ENCODE peak calls at places on chromosomes 5 and 9, in nine cellular contexts. Z is amygdala; T is stimulated activated effector memory CD8-positive, alpha-beta T cell treated with anti-CD3 and anti-CD28 coated beads, Interleukin-12 subunit alpha, Interleukin-12 subunit beta, amount 100 ng/mL, for 72 hours; M is H54; J is type B pancreatic cell; B is GM12878; H is progenitor cell of endocrine pancreas; U is activated T-cell treated with anti-CD3 and anti-CD28 coated beads for 1 hour; R is occipital lobe. P is an unnamed sample.
A peak's percentile ranks its signal among the peaks of the same experiment; 100 is the strongest.

GRCh38 chr5:173318881-173319609 is 9.2 kb downstream of the STC2 start:
- DNase-seq in Z (no peak), T (no peak), M (no peak), J (no peak), B (no peak), H (no peak), U (no peak), R (no peak), P (no peak)

GRCh38 chr5:79875230-79875629 is 115.8 kb downstream of the MTX3 start:
- DNase-seq in Z (no peak), T (no peak), M (no peak), J (no peak), B (no peak), H (no peak), U (no peak), R (no peak), P (no peak)

GRCh38 chr5:62538017-62538942 is 40.3 kb upstream of the LRRC70 start:
- DNase-seq in Z (no peak), T (no peak), M (no peak), J (no peak), B (peak; percentile 17), H (no peak), U (no peak), R (no peak), P (no peak)

GRCh38 chr9:77417570-77417969 is 230.6 kb downstream of the GNA14 start:
- DNase-seq in Z (no peak), T (no peak), M (no peak), J (no peak), B (no peak), H (no peak), U (no peak), R (no peak), P (no peak)

GRCh38 chr9:123544007-123544827 is 188.2 kb downstream of the CRB2 start:
- DNase-seq in Z (no peak), T (no peak), M (peak; percentile 39), J (no peak), B (no peak), H (no peak), U (no peak), R (no peak), P (peak; percentile 15)

GRCh38 chr5:117201016-117201415 is 626.4 kb upstream of the SEMA6A start:
- DNase-seq in Z (no peak), T (no peak), M (no peak), J (no peak), B (no peak), H (no peak), U (no peak), R (peak; percentile 2), P (no peak)

GRCh38 chr5:149792540-149792939 is 62.4 kb downstream of the PPARGC1B start:
- DNase-seq in Z (no peak), T (no peak), M (no peak), J (no peak), B (no peak), H (no peak), U (no peak), R (no peak), P (no peak)

GRCh38 chr5:39209924-39210323 is 9.4 kb downstream of the FYB1 start:
- DNase-seq in Z (no peak), T (peak; percentile 51), M (no peak), J (no peak), B (no peak), H (no peak), U (peak; percentile 55), R (no peak), P (no peak)

GRCh38 chr5:81207009-81207408 is 26.1 kb upstream of the CKMT2 start:
- DNase-seq in Z (no peak), T (no peak), M (no peak), J (no peak), B (no peak), H (no peak), U (no peak), R (no peak), P (no peak)

GRCh38 chr5:52948418-52949076 is 40.6 kb upstream of the ITGA2 start:
- DNase-seq in Z (no peak), T (peak; percentile 17), M (no peak), J (no peak), B (peak; percentile 42), H (peak; percentile 30), U (peak; percentile 35), R (peak; percentile 11), P (peak; percentile 65)

GRCh38 chr5:111201705-111202104 is 22.5 kb upstream of the CAMK4 start:
- DNase-seq in Z (no peak), T (no peak), M (no peak), J (no peak), B (no peak), H (no peak), U (no peak), R (no peak), P (no peak)

GRCh38 chr5:174844971-174845370 is 120.6 kb downstream of the MSX2 start:
- DNase-seq in Z (no peak), T (no peak), M (no peak), J (no peak), B (no peak), H (no peak), U (no peak), R (no peak), P (no peak)

GRCh38 chr9:127706836-127707241 is at the start of gene CFAP157:
- DNase-seq in Z (no peak), T (no peak), M (peak; percentile 77), J (no peak), B (no peak), H (no peak), U (no peak), R (no peak), P (no peak)

GRCh38 chr9:95477441-95477840 is 39.3 kb downstream of the PTCH1 start:
- DNase-seq in Z (peak; percentile 19), T (no peak), M (no peak), J (no peak), B (no peak), H (no peak), U (no peak), R (peak; percentile 53), P (no peak)